ENCODE peak calls at places on chromosomes 12 and 14, in six cellular contexts. C is activated CD4-positive, alpha-beta T cell treated with anti-CD3 and anti-CD28 coated beads, Interleukin-2, amount 10 ng/mL, durations not matched to agents 7 days and 5 days; B is stimulated activated CD4-positive, alpha-beta T cell treated with anti-CD3 and anti-CD28 coated beads, TNF-alpha, amount 100 ng/mL, for 4 hours; U is bronchial epithelial cell; V is NCI-H524 treated with DMSO at 0.1 percent for 48 hours; G is ovary. N is an unnamed sample.

GRCh38 chr14:23550131-23550826 is 1.3 kb downstream of the ZFHX2 start:
- DNase-seq in U (no peak), C (no peak), B (no peak), V (no peak), G (no peak), N (no peak)

GRCh38 chr12:6230321-6231110 is 30.3 kb downstream of the CD9 start:
- DNase-seq in U (peak), C (peak), B (peak), G (no peak), V (no peak), N (peak)

GRCh38 chr12:28780960-28781359 is 368.1 kb upstream of the FAR2 start:
- DNase-seq in C (no peak), V (no peak), B (no peak), U (no peak), G (no peak), N (no peak)

GRCh38 chr12:77571768-77572167 is 258.9 kb upstream of the NAV3 start:
- DNase-seq in G (no peak), C (no peak), U (no peak), V (no peak), B (no peak), N (no peak)

GRCh38 chr12:2265461-2266167 is 212.8 kb downstream of the CACNA1C start:
- DNase-seq in C (no peak), B (no peak), G (peak), U (no peak), V (no peak), N (no peak)

GRCh38 chr14:25953532-25954144 is 644.2 kb downstream of the NOVA1 start:
- DNase-seq in U (peak), G (peak), C (no peak), B (no peak), V (no peak), N (peak)

GRCh38 chr14:100988411-100988900 is 84.9 kb upstream of the RTL1 start:
- DNase-seq in V (no peak), G (no peak), U (peak), C (no peak), B (no peak), N (peak)

GRCh38 chr12:25958254-25959068 is at the start of gene RASSF8:
- DNase-seq in B (no peak), V (no peak), G (peak), U (peak), C (peak), N (no peak)

GRCh38 chr12:122394626-122395194 is 27.8 kb downstream of the CLIP1 start:
- DNase-seq in U (no peak), B (no peak), C (no peak), V (no peak), G (no peak), N (peak)

N was measured in renal cortical epithelial cell.